ENCODE peak calls at places on chromosomes 2 and 18, in ten cellular contexts. One of them, this sample, is unnamed.

GRCh38 chr2:151032741-151033152 is 228.9 kb downstream of the RBM43 start:
- DNase-seq in breast epithelium: no peak
- DNase-seq in osteoblast: no peak
- DNase-seq in fibroblast of lung: peak
- DNase-seq in left lung: no peak
- DNase-seq in AG04450: peak
- DNase-seq in brain microvascular endothelial cell: peak
- DNase-seq in ovary: no peak
- DNase-seq in A549: no peak
- DNase-seq in psoas muscle: no peak
- DNase-seq in this sample: no peak

GRCh38 chr2:9029721-9030120 is 26.2 kb upstream of the MBOAT2 start:
- DNase-seq in breast epithelium: no peak
- DNase-seq in osteoblast: no peak
- DNase-seq in fibroblast of lung: no peak
- DNase-seq in left lung: no peak
- DNase-seq in AG04450: no peak
- DNase-seq in brain microvascular endothelial cell: no peak
- DNase-seq in ovary: no peak
- DNase-seq in A549: no peak
- DNase-seq in psoas muscle: no peak
- DNase-seq in this sample: no peak

GRCh38 chr2:235829726-235830125 is 335.9 kb downstream of the AGAP1 start:
- DNase-seq in breast epithelium: no peak
- DNase-seq in osteoblast: no peak
- DNase-seq in fibroblast of lung: no peak
- DNase-seq in left lung: no peak
- DNase-seq in AG04450: no peak
- DNase-seq in brain microvascular endothelial cell: no peak
- DNase-seq in ovary: no peak
- DNase-seq in A549: no peak
- DNase-seq in psoas muscle: no peak
- DNase-seq in this sample: no peak

GRCh38 chr2:226561962-226562361 is 237.7 kb downstream of the IRS1 start:
- DNase-seq in breast epithelium: no peak
- DNase-seq in osteoblast: no peak
- DNase-seq in fibroblast of lung: no peak
- DNase-seq in left lung: no peak
- DNase-seq in AG04450: no peak
- DNase-seq in brain microvascular endothelial cell: no peak
- DNase-seq in ovary: no peak
- DNase-seq in A549: no peak
- DNase-seq in psoas muscle: no peak
- DNase-seq in this sample: peak

GRCh38 chr2:71936076-71937030 is 211.3 kb downstream of the CYP26B1 start:
- DNase-seq in breast epithelium: no peak
- DNase-seq in osteoblast: peak
- DNase-seq in fibroblast of lung: no peak
- DNase-seq in left lung: no peak
- DNase-seq in AG04450: no peak
- DNase-seq in brain microvascular endothelial cell: no peak
- DNase-seq in ovary: no peak
- DNase-seq in A549: no peak
- DNase-seq in psoas muscle: no peak
- DNase-seq in this sample: no peak

GRCh38 chr18:48838921-48839818 is 111.6 kb downstream of the SMAD7 start:
- DNase-seq in breast epithelium: no peak
- DNase-seq in osteoblast: peak
- DNase-seq in fibroblast of lung: peak
- DNase-seq in left lung: no peak
- DNase-seq in AG04450: no peak
- DNase-seq in brain microvascular endothelial cell: peak
- DNase-seq in ovary: no peak
- DNase-seq in A549: peak
- DNase-seq in psoas muscle: no peak
- DNase-seq in this sample: peak

GRCh38 chr2:224442092-224442999 is 40.4 kb upstream of the FAM124B start:
- DNase-seq in breast epithelium: no peak
- DNase-seq in osteoblast: peak
- DNase-seq in fibroblast of lung: peak
- DNase-seq in left lung: peak
- DNase-seq in AG04450: no peak
- DNase-seq in brain microvascular endothelial cell: no peak
- DNase-seq in ovary: no peak
- DNase-seq in A549: no peak
- DNase-seq in psoas muscle: peak
- DNase-seq in this sample: no peak

GRCh38 chr18:28666216-28666615 is 489.3 kb upstream of the CDH2 start:
- DNase-seq in breast epithelium: no peak
- DNase-seq in osteoblast: no peak
- DNase-seq in fibroblast of lung: no peak
- DNase-seq in left lung: no peak
- DNase-seq in AG04450: no peak
- DNase-seq in brain microvascular endothelial cell: no peak
- DNase-seq in ovary: no peak
- DNase-seq in A549: no peak
- DNase-seq in psoas muscle: no peak
- DNase-seq in this sample: no peak

GRCh38 chr2:207816546-207816945 is 46.8 kb upstream of the FZD5 start:
- DNase-seq in breast epithelium: no peak
- DNase-seq in osteoblast: no peak
- DNase-seq in fibroblast of lung: no peak
- DNase-seq in left lung: no peak
- DNase-seq in AG04450: no peak
- DNase-seq in brain microvascular endothelial cell: no peak
- DNase-seq in ovary: no peak
- DNase-seq in A549: no peak
- DNase-seq in psoas muscle: no peak
- DNase-seq in this sample: no peak

DNA sequence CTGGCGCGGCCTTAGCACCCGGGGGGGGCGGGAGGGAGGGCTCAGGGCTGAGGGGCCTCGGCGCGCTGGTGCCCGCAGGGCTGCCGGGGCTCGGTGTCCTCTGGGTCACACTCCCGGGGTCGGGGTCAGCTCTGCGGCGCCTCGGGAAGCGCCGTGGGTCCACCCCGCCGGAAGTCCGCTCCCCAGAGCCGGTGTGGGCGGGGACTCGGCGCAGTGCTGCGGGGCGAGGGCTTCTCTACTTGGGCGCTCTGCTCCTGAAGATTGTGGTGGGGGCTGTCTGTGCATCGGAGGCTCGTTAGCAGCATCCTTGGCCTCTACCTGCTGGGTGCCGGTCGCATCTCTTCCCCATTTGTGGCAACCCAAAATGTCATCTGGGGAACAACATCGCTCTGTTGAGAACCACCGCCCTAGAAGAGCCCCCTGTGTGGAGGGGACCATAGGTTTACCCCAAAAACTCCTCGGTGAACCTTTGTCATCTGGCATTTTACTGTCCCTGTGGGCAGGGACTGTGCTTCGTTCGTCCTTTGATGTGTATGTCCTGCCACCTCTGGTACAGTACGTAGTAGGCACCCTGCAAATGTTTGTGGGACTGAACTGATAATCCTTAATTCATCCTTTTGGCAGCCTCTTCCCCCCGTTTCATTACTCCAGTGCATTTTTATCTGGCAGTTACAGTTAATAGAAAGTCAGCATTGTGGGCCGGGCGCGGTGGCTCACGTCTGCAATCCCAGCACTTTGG is 553 bp downstream of the NAPG start:
- DNase-seq in breast epithelium: peak
- DNase-seq in osteoblast: no peak
- DNase-seq in fibroblast of lung: peak
- DNase-seq in left lung: peak
- DNase-seq in AG04450: no peak
- DNase-seq in brain microvascular endothelial cell: peak
- DNase-seq in ovary: peak
- DNase-seq in A549: peak
- DNase-seq in psoas muscle: peak
- DNase-seq in this sample: no peak
- H3K27ac ChIP-seq in breast epithelium: peak
- H3K27ac ChIP-seq in osteoblast: peak
- H3K27ac ChIP-seq in fibroblast of lung: peak
- H3K27ac ChIP-seq in left lung: peak
- H3K27ac ChIP-seq in AG04450: peak
- H3K27ac ChIP-seq in brain microvascular endothelial cell: peak
- H3K27ac ChIP-seq in ovary: peak
- H3K27ac ChIP-seq in A549: peak
- H3K27ac ChIP-seq in psoas muscle: peak
- H3K27ac ChIP-seq in this sample: peak

DNA sequence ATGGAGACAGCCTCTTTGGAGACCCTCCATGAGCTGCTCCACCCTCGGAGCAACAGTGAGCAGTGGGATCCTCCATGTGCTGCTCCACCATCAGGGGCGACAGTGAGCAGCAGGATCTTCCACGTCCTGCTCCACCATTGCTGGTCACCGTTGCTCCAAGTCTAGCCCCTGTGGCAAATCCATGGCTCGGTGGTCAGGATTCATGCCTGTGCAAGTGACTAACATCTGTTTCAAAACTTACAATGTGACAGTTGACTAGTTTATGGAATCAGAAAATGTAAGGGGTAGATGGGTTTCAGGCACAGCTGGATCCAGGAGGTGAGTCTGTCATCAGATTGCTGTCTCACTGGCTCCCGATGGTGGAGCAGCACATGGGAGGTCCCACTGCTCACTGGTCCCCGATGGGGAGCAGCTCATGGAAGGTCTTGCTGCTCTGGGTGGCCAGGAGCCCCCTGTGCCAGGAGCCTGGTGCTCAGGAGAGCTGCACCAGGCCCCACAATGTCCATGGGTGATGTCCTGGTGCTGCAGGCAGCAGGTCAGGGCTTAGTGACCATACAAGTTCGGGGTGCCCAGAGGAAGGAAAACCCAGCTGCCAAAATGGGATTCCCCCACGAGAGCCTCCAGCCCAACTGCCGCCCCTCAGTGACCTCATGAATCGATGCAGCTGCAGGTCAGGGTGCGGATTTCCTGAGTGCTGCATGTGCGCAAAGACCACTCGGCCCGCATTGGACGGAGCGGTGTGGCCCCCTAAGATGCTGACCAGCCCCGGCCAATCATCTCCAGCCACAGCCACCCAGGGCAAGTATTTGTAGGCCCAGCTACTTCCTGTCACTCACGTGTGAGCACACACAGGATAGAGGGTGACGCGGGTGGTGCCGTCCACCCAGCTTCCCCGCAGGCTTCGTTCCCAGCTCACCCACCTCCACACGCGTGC is 116.5 kb upstream of the OTOS start:
- DNase-seq in breast epithelium: no peak
- DNase-seq in osteoblast: peak
- DNase-seq in fibroblast of lung: no peak
- DNase-seq in left lung: peak
- DNase-seq in AG04450: no peak
- DNase-seq in brain microvascular endothelial cell: no peak
- DNase-seq in ovary: no peak
- DNase-seq in A549: no peak
- DNase-seq in psoas muscle: no peak
- DNase-seq in this sample: no peak
- H3K27ac ChIP-seq in breast epithelium: peak
- H3K27ac ChIP-seq in osteoblast: no peak
- H3K27ac ChIP-seq in fibroblast of lung: no peak
- H3K27ac ChIP-seq in left lung: no peak
- H3K27ac ChIP-seq in AG04450: no peak
- H3K27ac ChIP-seq in brain microvascular endothelial cell: no peak
- H3K27ac ChIP-seq in ovary: peak
- H3K27ac ChIP-seq in A549: peak
- H3K27ac ChIP-seq in psoas muscle: peak
- H3K27ac ChIP-seq in this sample: no peak

GRCh38 chr2:54538537-54538936 is 82.4 kb downstream of the SPTBN1 start:
- DNase-seq in breast epithelium: no peak
- DNase-seq in osteoblast: no peak
- DNase-seq in fibroblast of lung: no peak
- DNase-seq in left lung: no peak
- DNase-seq in AG04450: no peak
- DNase-seq in brain microvascular endothelial cell: no peak
- DNase-seq in ovary: no peak
- DNase-seq in A549: no peak
- DNase-seq in psoas muscle: no peak
- DNase-seq in this sample: no peak

GRCh38 chr2:54541995-54542394 is 85.9 kb downstream of the SPTBN1 start:
- DNase-seq in breast epithelium: no peak
- DNase-seq in osteoblast: no peak
- DNase-seq in fibroblast of lung: no peak
- DNase-seq in left lung: no peak
- DNase-seq in AG04450: no peak
- DNase-seq in brain microvascular endothelial cell: no peak
- DNase-seq in ovary: no peak
- DNase-seq in A549: no peak
- DNase-seq in psoas muscle: no peak
- DNase-seq in this sample: no peak

GRCh38 chr2:54539683-54540082 is 83.6 kb downstream of the SPTBN1 start:
- DNase-seq in breast epithelium: no peak
- DNase-seq in osteoblast: no peak
- DNase-seq in fibroblast of lung: no peak
- DNase-seq in left lung: no peak
- DNase-seq in AG04450: no peak
- DNase-seq in brain microvascular endothelial cell: no peak
- DNase-seq in ovary: no peak
- DNase-seq in A549: no peak
- DNase-seq in psoas muscle: no peak
- DNase-seq in this sample: no peak

GRCh38 chr2:54536720-54537119 is 80.6 kb downstream of the SPTBN1 start:
- DNase-seq in breast epithelium: no peak
- DNase-seq in osteoblast: no peak
- DNase-seq in fibroblast of lung: no peak
- DNase-seq in left lung: no peak
- DNase-seq in AG04450: no peak
- DNase-seq in brain microvascular endothelial cell: no peak
- DNase-seq in ovary: no peak
- DNase-seq in A549: no peak
- DNase-seq in psoas muscle: no peak
- DNase-seq in this sample: no peak

GRCh38 chr2:54540194-54540593 is 84.1 kb downstream of the SPTBN1 start:
- DNase-seq in breast epithelium: no peak
- DNase-seq in osteoblast: no peak
- DNase-seq in fibroblast of lung: no peak
- DNase-seq in left lung: no peak
- DNase-seq in AG04450: no peak
- DNase-seq in brain microvascular endothelial cell: no peak
- DNase-seq in ovary: no peak
- DNase-seq in A549: no peak
- DNase-seq in psoas muscle: no peak
- DNase-seq in this sample: no peak
- H3K27ac ChIP-seq in breast epithelium: no peak
- H3K27ac ChIP-seq in osteoblast: no peak
- H3K27ac ChIP-seq in fibroblast of lung: no peak
- H3K27ac ChIP-seq in left lung: no peak
- H3K27ac ChIP-seq in AG04450: no peak
- H3K27ac ChIP-seq in brain microvascular endothelial cell: no peak
- H3K27ac ChIP-seq in ovary: no peak
- H3K27ac ChIP-seq in A549: peak
- H3K27ac ChIP-seq in psoas muscle: no peak
- H3K27ac ChIP-seq in this sample: no peak

DNA sequence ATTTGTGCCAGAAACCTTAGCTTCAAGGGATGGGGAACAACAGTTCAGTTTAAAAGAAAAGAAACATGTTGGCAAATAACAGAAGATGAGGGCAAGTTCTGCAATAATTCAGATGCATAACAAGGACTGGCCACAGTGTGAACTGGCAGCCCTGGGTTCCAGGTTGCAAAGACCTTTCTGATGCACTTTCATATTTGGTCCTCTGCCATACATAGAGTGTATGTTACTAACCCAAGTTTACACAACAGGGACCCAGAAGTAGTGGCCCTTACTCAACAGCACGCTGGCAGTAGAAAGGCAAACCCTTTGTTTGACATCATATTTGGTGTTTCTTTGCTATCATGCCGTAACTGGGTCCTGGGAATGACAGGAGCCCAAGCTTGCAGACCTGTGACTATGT is 94.4 kb downstream of the MBP start:
- DNase-seq in breast epithelium: no peak
- DNase-seq in osteoblast: peak
- DNase-seq in fibroblast of lung: no peak
- DNase-seq in left lung: no peak
- DNase-seq in AG04450: no peak
- DNase-seq in brain microvascular endothelial cell: no peak
- DNase-seq in ovary: no peak
- DNase-seq in A549: no peak
- DNase-seq in psoas muscle: no peak
- DNase-seq in this sample: no peak
- H3K27ac ChIP-seq in breast epithelium: no peak
- H3K27ac ChIP-seq in osteoblast: no peak
- H3K27ac ChIP-seq in fibroblast of lung: no peak
- H3K27ac ChIP-seq in left lung: no peak
- H3K27ac ChIP-seq in AG04450: no peak
- H3K27ac ChIP-seq in brain microvascular endothelial cell: no peak
- H3K27ac ChIP-seq in ovary: no peak
- H3K27ac ChIP-seq in A549: no peak
- H3K27ac ChIP-seq in psoas muscle: no peak
- H3K27ac ChIP-seq in this sample: no peak

This sample was measured in foreskin keratinocyte.